ENCODE peak calls at places on chromosomes 16 and 17, in ten cellular contexts. F is GM13976; R is stromal cell of bone marrow; A is stimulated activated CD4-positive, alpha-beta T cell treated with anti-CD3 and anti-CD28 coated beads, Interleukin-15, amount 100 ng/mL, for 1 hour; X is fibroblast of pulmonary artery; T is AG10803; G is GM12865; D is RKO; L is HCEC 1CT; B is iris pigment epithelial cell. C is an unnamed sample.

GRCh38 chr16:12231666-12232065 is 255.1 kb downstream of the SNX29 start:
- DNase-seq in R (peak; percentile 69), B (peak; percentile 71), T (peak; percentile 73), L (peak; percentile 92), D (no peak), A (no peak), X (peak; percentile 28), G (no peak), F (no peak), C (no peak)

GRCh38 chr17:73214851-73215250 is 22.0 kb downstream of the COG1 start:
- DNase-seq in L (no peak), F (no peak), D (no peak), R (no peak), G (no peak), A (no peak), X (no peak), B (no peak), T (no peak), C (no peak)

GRCh38 chr16:53465606-53466290 is 31.5 kb downstream of the RBL2 start:
- DNase-seq in G (no peak), A (no peak), R (peak; percentile 22), T (peak; percentile 56), B (peak; percentile 87), D (peak; percentile 40), F (no peak), L (peak; percentile 42), X (peak; percentile 83), C (no peak)

GRCh38 chr17:54859187-54859586 is 41.5 kb upstream of the TOM1L1 start:
- DNase-seq in T (no peak), D (no peak), G (no peak), L (no peak), X (no peak), F (no peak), R (no peak), A (no peak), B (no peak), C (no peak)

GRCh38 chr16:77967054-77968035 is 55.0 kb upstream of the CLEC3A start:
- DNase-seq in L (no peak), A (no peak), X (no peak), G (no peak), T (no peak), R (no peak), D (no peak), B (no peak), F (no peak), C (no peak)

GRCh38 chr17:9272506-9272905 is 251.2 kb downstream of the NTN1 start:
- DNase-seq in G (no peak), R (no peak), T (peak; percentile 88), L (no peak), A (no peak), X (no peak), D (no peak), B (no peak), F (no peak), C (no peak)

GRCh38 chr17:79294459-79295071 is 219.9 kb downstream of the ENGASE start:
- DNase-seq in B (peak; percentile 33), D (peak; percentile 52), A (peak; percentile 5), T (peak; percentile 7), F (peak; percentile 67), R (peak; percentile 9), L (no peak), G (peak; percentile 35), X (peak; percentile 53), C (no peak)

GRCh38 chr16:26742040-26742439 is 324.7 kb upstream of the C16orf82 start:
- DNase-seq in T (no peak), D (no peak), A (no peak), X (no peak), L (no peak), F (no peak), G (no peak), R (no peak), B (no peak), C (no peak)

GRCh38 chr17:13031718-13032350 is 14.0 kb upstream of the ELAC2 start:
- DNase-seq in L (peak; percentile 45), F (peak; percentile 53), T (peak; percentile 55), A (no peak), D (peak; percentile 64), X (peak; percentile 70), G (peak; percentile 64), R (peak; percentile 21), B (peak; percentile 22), C (no peak)

GRCh38 chr17:80254396-80255241 is 6.0 kb upstream of the RNF213 start:
- DNase-seq in G (peak; percentile 91), T (peak; percentile 93), A (no peak), F (peak; percentile 61), L (peak; percentile 87), X (peak; percentile 83), B (peak; percentile 93), R (peak; percentile 76), D (peak; percentile 89), C (peak; percentile 51)

GRCh38 chr16:79932564-79932963 is 332.0 kb upstream of the MAF start:
- DNase-seq in R (no peak), L (no peak), X (no peak), F (no peak), G (no peak), T (no peak), A (no peak), D (no peak), B (peak; percentile 4), C (no peak)

GRCh38 chr16:75927824-75928223 is 201.5 kb upstream of the CPHXL start:
- DNase-seq in A (no peak), G (no peak), X (no peak), T (no peak), L (no peak), B (no peak), D (no peak), F (no peak), R (no peak), C (no peak)

GRCh38 chr17:65102788-65103187 is 34.4 kb upstream of the RGS9 start:
- DNase-seq in B (peak; percentile 22), L (no peak), A (no peak), R (no peak), D (peak; percentile 35), T (no peak), F (no peak), G (no peak), X (no peak), C (no peak)

GRCh38 chr17:82909322-82909904 is 69.6 kb upstream of the ZNF750 start:
- DNase-seq in F (no peak), R (no peak), D (no peak), X (no peak), B (no peak), T (no peak), G (no peak), A (no peak), L (no peak), C (no peak)

GRCh38 chr16:70725024-70725911 is 39.4 kb upstream of the MTSS2 start:
- DNase-seq in R (no peak), G (no peak), B (no peak), D (no peak), A (no peak), F (no peak), T (no peak), X (no peak), L (no peak), C (no peak)

GRCh38 chr17:66930933-66931332 is 33.6 kb upstream of the CACNG4 start:
- DNase-seq in R (no peak), B (peak; percentile 17), X (no peak), D (no peak), T (no peak), A (no peak), L (no peak), G (no peak), F (no peak), C (no peak)

GRCh38 chr17:7250655-7251329 is 742 bp downstream of the CTDNEP1 start:
- DNase-seq in D (no peak), T (no peak), A (no peak), X (peak; percentile 25), F (no peak), R (no peak), B (no peak), G (peak; percentile 63), L (no peak), C (no peak)

GRCh38 chr17:29589524-29590260 is at the start of gene GIT1:
- DNase-seq in L (peak; percentile 88), X (peak; percentile 81), D (peak; percentile 89), T (peak; percentile 80), F (peak; percentile 97), A (peak; percentile 80), B (peak; percentile 84), G (peak; percentile 90), R (peak; percentile 76), C (peak; percentile 92)

GRCh38 chr17:59723041-59723440 is 15.6 kb downstream of the VMP1 start:
- DNase-seq in X (no peak), L (no peak), F (no peak), D (no peak), R (no peak), G (no peak), T (no peak), A (no peak), B (no peak), C (no peak)

GRCh38 chr16:47916266-47916665 is 239.5 kb downstream of the ABCC12 start:
- DNase-seq in X (peak; percentile 9), R (no peak), G (no peak), T (peak; percentile 5), L (no peak), A (no peak), F (no peak), B (peak; percentile 76), D (no peak), C (peak; percentile 1)

GRCh38 chr17:7233701-7234099 is 617 bp downstream of the DVL2 start:
- DNase-seq in B (no peak), F (no peak), T (no peak), L (no peak), A (no peak), D (peak; percentile 59), G (no peak), R (no peak), X (no peak), C (no peak)

GRCh38 chr17:76166168-76166567 is 25.1 kb upstream of the FOXJ1 start:
- DNase-seq in D (no peak), L (no peak), T (peak; percentile 19), R (peak; percentile 32), A (no peak), G (no peak), X (no peak), B (no peak), F (no peak), C (no peak)

GRCh38 chr16:2194852-2195315 is 1.5 kb downstream of the CASKIN1 start:
- DNase-seq in T (peak; percentile 33), F (peak; percentile 85), R (no peak), L (peak; percentile 24), X (peak; percentile 51), D (peak; percentile 70), G (peak; percentile 80), B (peak; percentile 34), A (no peak), C (no peak)

GRCh38 chr17:49968380-49969133 is 433 bp upstream of the DLX4 start:
- DNase-seq in B (peak; percentile 64), G (peak; percentile 70), A (peak; percentile 62), F (peak; percentile 88), L (peak; percentile 35), D (peak; percentile 74), R (no peak), T (peak; percentile 76), X (peak; percentile 79), C (peak; percentile 57)

GRCh38 chr17:2138768-2139167 is 83.9 kb downstream of the HIC1 start:
- DNase-seq in L (no peak), F (no peak), G (peak; percentile 78), D (no peak), T (peak; percentile 66), X (peak; percentile 59), B (peak; percentile 48), A (no peak), R (no peak), C (no peak)

GRCh38 chr16:48365030-48365600 is 20.1 kb downstream of the SIAH1 start:
- DNase-seq in B (no peak), R (no peak), F (no peak), D (no peak), T (no peak), G (no peak), X (no peak), L (no peak), A (no peak), C (no peak)

GRCh38 chr16:12386076-12386641 is 409.6 kb downstream of the SNX29 start:
- DNase-seq in G (no peak), D (no peak), L (no peak), A (no peak), R (no peak), T (no peak), B (no peak), F (no peak), X (no peak), C (no peak)

GRCh38 chr16:47851026-47851610 is 304.7 kb downstream of the ABCC12 start:
- DNase-seq in L (no peak), X (no peak), G (no peak), T (no peak), R (no peak), D (no peak), A (no peak), F (no peak), B (no peak), C (no peak)

C was measured in NCI-H774.